ENCODE peak calls at places on chromosome 20, in four cellular contexts. Q is IMR-90, W is HepG2, V is HCT116. M is an unnamed sample.

GRCh38 chr20:25271486-25272222 is 23.8 kb downstream of the PYGB start:
- DNase-seq in V (no peak), W (no peak), Q (no peak), M (no peak)

GRCh38 chr20:44180814-44181213 is 6.2 kb downstream of the JPH2 start:
- DNase-seq in Q (peak), V (no peak), W (no peak), M (no peak)

GRCh38 chr20:41468994-41469600 is 102.5 kb upstream of the EMILIN3 start:
- DNase-seq in Q (no peak), V (no peak), W (no peak), M (peak)

GRCh38 chr20:45951474-45951873 is 17.0 kb downstream of the PCIF1 start:
- DNase-seq in V (no peak), W (no peak), Q (no peak), M (no peak)

GRCh38 chr20:37986873-37987601 is 46.2 kb downstream of the TTI1 start:
- DNase-seq in Q (peak), V (no peak), W (peak), M (no peak)

GRCh38 chr20:36496707-36497669 is 44.3 kb upstream of the MYL9 start:
- DNase-seq in V (no peak), Q (no peak), W (no peak), M (no peak)

GRCh38 chr20:36461600-36462439 is 79.5 kb upstream of the MYL9 start:
- DNase-seq in V (no peak), Q (peak), W (no peak), M (peak)

GRCh38 chr20:37902504-37903313 is at the start of gene VSTM2L:
- DNase-seq in Q (peak), W (no peak), V (no peak), M (no peak)

GRCh38 chr20:41245086-41245707 is 72.3 kb downstream of the ZHX3 start:
- DNase-seq in Q (peak), W (peak), V (no peak), M (peak)

GRCh38 chr20:57061058-57061900 is 205.2 kb downstream of the BMP7 start:
- DNase-seq in Q (no peak), W (no peak), V (no peak), M (no peak)

GRCh38 chr20:31594558-31595379 is 10.3 kb upstream of the ID1 start:
- DNase-seq in V (no peak), W (peak), Q (no peak), M (no peak)
- H3K9ac ChIP-seq in V (peak), W (peak), Q (no peak), M (no peak)

DNA sequence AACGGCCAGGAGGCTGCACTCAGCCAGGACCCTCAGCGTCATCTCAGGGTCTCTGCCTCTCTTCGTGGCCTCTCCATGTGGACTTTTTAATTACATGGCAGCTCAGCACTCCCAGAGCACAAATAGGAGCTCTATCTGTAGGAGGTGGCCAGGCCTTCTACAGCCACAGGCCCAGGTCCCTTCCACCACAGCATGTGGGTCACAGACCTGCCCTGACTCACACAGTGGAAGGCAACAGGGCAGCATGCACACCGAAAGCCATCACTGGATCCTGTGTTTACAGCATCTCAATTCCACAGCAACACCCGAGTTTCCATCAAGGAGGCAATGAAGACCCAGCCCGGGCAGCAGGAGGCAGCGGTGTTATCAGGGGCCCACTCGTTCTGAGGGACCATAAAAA is 65.8 kb upstream of the CD93 start:
- DNase-seq in Q (no peak), V (no peak), W (no peak), M (no peak)
- H3K9ac ChIP-seq in Q (no peak), V (no peak), W (no peak), M (no peak)

GRCh38 chr20:40110241-40110910 is 578.7 kb downstream of the MAFB start:
- DNase-seq in Q (no peak), W (no peak), V (no peak), M (no peak)
- H3K9ac ChIP-seq in Q (no peak), W (no peak), V (no peak), M (no peak)

GRCh38 chr20:19976595-19977372 is 40.4 kb upstream of the NAA20 start:
- DNase-seq in V (peak), Q (peak), W (peak), M (no peak)
- H3K9ac ChIP-seq in V (peak), Q (peak), W (no peak), M (no peak)

GRCh38 chr20:11790047-11790446 is 127.6 kb upstream of the BTBD3 start:
- DNase-seq in W (no peak), V (no peak), Q (no peak), M (no peak)
- H3K9ac ChIP-seq in W (no peak), V (no peak), Q (no peak), M (no peak)

DNA sequence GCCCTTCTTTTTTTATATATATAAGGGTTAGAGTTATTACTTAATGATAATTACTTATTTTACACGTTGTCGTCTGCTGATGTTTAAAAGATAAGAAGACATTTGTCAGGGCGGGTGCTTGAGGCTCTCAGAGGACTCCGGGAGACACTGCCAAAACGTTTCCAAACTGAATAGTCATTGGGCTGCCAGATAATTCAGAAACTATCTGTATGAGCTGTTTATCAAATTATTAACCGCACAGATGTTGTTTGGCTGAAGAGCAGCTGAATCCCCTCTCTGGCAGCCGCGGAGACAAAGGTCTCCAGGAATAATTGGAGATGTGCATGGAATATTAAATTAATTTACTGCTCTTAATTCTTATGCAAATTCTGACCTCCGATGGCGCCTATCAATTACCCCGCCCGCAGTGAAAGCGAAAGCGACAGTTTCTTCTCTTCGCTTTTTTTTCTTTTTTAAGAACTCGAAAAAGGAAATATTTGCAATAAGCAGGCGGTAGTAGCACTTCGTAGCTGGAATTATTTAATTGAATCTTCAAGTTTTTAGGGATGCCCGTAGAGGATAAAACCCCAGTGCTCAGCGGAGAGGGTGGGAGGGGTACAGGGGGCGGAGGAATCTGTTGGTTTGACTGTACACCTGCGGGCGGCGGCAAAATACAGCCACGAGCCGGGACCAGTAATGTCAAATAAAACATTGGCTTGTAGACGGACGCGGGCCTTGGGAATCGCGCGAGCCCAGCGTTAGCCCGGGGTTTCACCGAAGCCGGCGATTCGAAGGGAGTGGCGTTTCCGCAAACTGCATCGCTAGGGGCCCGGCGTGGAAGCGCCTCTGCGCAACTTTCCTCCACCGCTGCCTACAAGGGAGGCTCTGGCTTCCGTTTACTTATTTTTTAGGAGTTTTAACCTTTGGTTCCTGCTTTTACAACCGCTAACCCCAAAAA is 6.2 kb downstream of the LINC00237 start:
- DNase-seq in Q (peak), V (no peak), W (no peak), M (peak)
- H3K9ac ChIP-seq in Q (no peak), V (no peak), W (no peak), M (peak)

GRCh38 chr20:35176132-35176531 is 4.3 kb downstream of the PROCR start:
- DNase-seq in V (no peak), Q (no peak), W (no peak), M (no peak)

GRCh38 chr20:35171753-35172433 is at the start of gene PROCR:
- DNase-seq in Q (peak), V (peak), W (no peak), M (no peak)

GRCh38 chr20:35172434-35172806 is 548 bp downstream of the PROCR start:
- DNase-seq in V (no peak), Q (no peak), W (no peak), M (no peak)

GRCh38 chr20:35173576-35174192 is 1.8 kb downstream of the PROCR start:
- DNase-seq in W (no peak), Q (no peak), V (no peak), M (no peak)

DNA sequence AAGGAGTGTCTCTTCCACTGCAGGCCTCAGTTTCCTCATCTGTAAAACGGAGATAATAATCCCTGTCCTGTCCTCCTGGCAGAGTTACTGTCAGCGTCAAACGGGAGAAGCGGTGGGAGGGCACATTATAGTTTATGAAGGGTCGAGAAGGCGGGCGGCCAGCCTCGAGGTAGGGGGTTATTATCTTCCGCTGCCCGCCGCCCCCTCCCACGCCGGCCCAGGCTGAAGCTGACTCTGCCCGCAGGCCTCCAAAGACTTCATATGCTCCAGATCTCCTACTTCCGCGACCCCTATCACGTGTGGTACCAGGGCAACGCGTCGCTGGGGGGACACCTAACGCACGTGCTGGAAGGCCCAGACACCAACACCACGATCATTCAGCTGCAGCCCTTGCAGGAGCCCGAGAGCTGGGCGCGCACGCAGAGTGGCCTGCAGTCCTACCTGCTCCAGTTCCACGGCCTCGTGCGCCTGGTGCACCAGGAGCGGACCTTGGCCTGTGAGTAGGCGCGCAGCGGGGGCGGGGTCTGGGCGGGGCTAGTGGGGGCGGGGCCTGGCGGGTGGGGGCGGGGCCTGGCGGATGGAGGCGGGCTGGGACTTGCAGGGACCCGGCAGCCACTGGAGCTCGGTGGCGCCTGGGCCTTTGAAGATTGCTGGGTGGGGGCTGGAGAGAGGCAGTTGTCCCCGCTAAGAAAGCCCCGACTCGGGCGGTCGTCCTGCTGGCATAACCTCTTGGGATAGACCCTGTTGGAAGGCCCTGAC is 2.8 kb downstream of the PROCR start:
- DNase-seq in V (no peak), W (peak), Q (no peak), M (no peak)
- H3K9ac ChIP-seq in V (no peak), W (peak), Q (no peak), M (no peak)

GRCh38 chr20:840503-840857 is 7.0 kb downstream of the FAM110A start:
- DNase-seq in Q (no peak), W (no peak), V (no peak), M (no peak)

GRCh38 chr20:842547-842940 is 9.0 kb downstream of the FAM110A start:
- DNase-seq in Q (no peak), V (no peak), W (no peak), M (no peak)

GRCh38 chr20:843908-844307 is 10.4 kb downstream of the FAM110A start:
- DNase-seq in Q (no peak), W (no peak), V (no peak), M (no peak)

GRCh38 chr20:840858-841567 is 7.5 kb downstream of the FAM110A start:
- DNase-seq in V (no peak), W (peak), Q (no peak), M (no peak)

GRCh38 chr20:841568-842546 is 8.3 kb downstream of the FAM110A start:
- DNase-seq in W (no peak), Q (no peak), V (no peak), M (no peak)
- H3K9ac ChIP-seq in W (peak), Q (no peak), V (peak), M (no peak)

DNA sequence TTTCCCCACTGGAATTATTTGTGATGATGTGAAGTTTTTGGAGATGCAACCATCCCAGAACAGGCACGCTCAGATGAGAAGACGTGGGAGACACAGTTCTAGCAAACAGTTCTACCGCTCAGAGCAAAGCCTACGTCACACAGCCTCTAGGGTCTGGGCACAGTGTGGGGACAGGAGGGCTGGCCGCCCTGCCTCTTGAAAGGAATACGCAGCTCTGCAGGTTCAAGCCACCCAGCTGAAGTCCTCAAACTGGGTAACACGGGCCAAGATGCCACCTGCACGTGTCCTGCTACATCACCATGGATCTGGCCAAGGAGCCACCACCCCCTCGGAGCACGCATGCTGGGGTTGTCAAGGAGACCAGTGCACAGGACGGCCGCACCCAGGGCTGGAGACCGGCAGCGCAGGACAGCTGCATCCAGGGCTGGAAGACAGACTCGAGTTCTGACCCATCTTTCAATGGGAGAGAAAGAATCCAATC is 75.0 kb downstream of the NOL4L start:
- DNase-seq in Q (no peak), V (no peak), W (no peak), M (no peak)
- H3K9ac ChIP-seq in Q (no peak), V (no peak), W (no peak), M (no peak)

GRCh38 chr20:4161447-4162251 is 146.3 kb upstream of the RNF24 start:
- DNase-seq in Q (no peak), V (no peak), W (peak), M (no peak)
- H3K9ac ChIP-seq in Q (no peak), V (no peak), W (no peak), M (no peak)

M was measured in Karpas-422.